ENCODE peak calls at places on chromosomes 4 and X, in four cellular contexts. H, S, Z and G are unnamed samples.

GRCh38 chr4:72208421-72209075 is 176.7 kb downstream of the NPFFR2 start:
- DNase-seq in H (no peak), S (no peak), Z (no peak), G (no peak)

GRCh38 chr4:183326853-183327252 is 4.6 kb upstream of the CLDN24 start:
- DNase-seq in H (no peak), S (no peak), Z (no peak), G (no peak)

GRCh38 chr4:140168474-140168873 is 14.5 kb upstream of the MAML3 start:
- DNase-seq in H (no peak), S (no peak), Z (no peak), G (no peak)

GRCh38 chr4:48986654-48987164 is 634 bp downstream of the CWH43 start:
- DNase-seq in H (no peak), S (no peak), Z (no peak), G (no peak)

GRCh38 chrX:121308276-121308805 is 260.9 kb downstream of the GLUD2 start:
- DNase-seq in H (no peak), S (no peak), Z (peak; percentile 13), G (peak; percentile 1)

GRCh38 chrX:51459125-51459524 is 37.3 kb downstream of the NUDT11 start:
- DNase-seq in H (no peak), S (no peak), Z (peak; percentile 18), G (no peak)

GRCh38 chr4:119627267-119628190 is 1.1 kb downstream of the PDE5A start:
- DNase-seq in H (peak; percentile 93), S (peak; percentile 24), Z (peak; percentile 72), G (peak; percentile 41)

GRCh38 chr4:7816771-7817170 is 122.9 kb downstream of the AFAP1 start:
- DNase-seq in H (no peak), S (no peak), Z (no peak), G (no peak)

GRCh38 chr4:65482410-65482809 is 187.9 kb downstream of the EPHA5 start:
- DNase-seq in H (no peak), S (no peak), Z (no peak), G (no peak)

GRCh38 chr4:142402925-142403324 is 443.2 kb downstream of the INPP4B start:
- DNase-seq in H (no peak), S (no peak), Z (no peak), G (no peak)

GRCh38 chr4:91116861-91117260 is 989.7 kb downstream of the CCSER1 start:
- DNase-seq in H (no peak), S (no peak), Z (no peak), G (no peak)

GRCh38 chr4:126137782-126138170 is 823.0 kb downstream of the FAT4 start:
- DNase-seq in H (no peak), S (no peak), Z (no peak), G (no peak)

GRCh38 chr4:71050809-71051208 is 57.4 kb downstream of the DCK start:
- DNase-seq in H (no peak), S (no peak), Z (no peak), G (no peak)

GRCh38 chrX:9729161-9729885 is 36.3 kb downstream of the GPR143 start:
- DNase-seq in H (no peak), S (no peak), Z (no peak), G (no peak)

GRCh38 chrX:50579955-50580354 is 109.3 kb upstream of the DGKK start:
- DNase-seq in H (no peak), S (no peak), Z (peak; percentile 63), G (peak; percentile 22)

GRCh38 chrX:150730719-150731118 is 37.5 kb downstream of the MTMR1 start:
- DNase-seq in H (no peak), S (no peak), Z (no peak), G (no peak)

GRCh38 chrX:32116047-32116446 is 1044.2 kb upstream of the FTHL17 start:
- DNase-seq in H (no peak), S (no peak), Z (no peak), G (no peak)

GRCh38 chr4:113901994-113902787 is 77.3 kb downstream of the ARSJ start:
- DNase-seq in H (peak; percentile 73), S (peak; percentile 35), Z (peak; percentile 92), G (no peak)

GRCh38 chr4:47406408-47406807 is 57.1 kb downstream of the COMMD8 start:
- DNase-seq in H (no peak), S (no peak), Z (no peak), G (no peak)

GRCh38 chr4:72218953-72219352 is 187.2 kb downstream of the NPFFR2 start:
- DNase-seq in H (no peak), S (no peak), Z (no peak), G (no peak)

GRCh38 chr4:182929296-182929695 is 12.1 kb upstream of the DCTD start:
- DNase-seq in H (no peak), S (no peak), Z (no peak), G (no peak)

GRCh38 chr4:2071912-2072867 is 13.1 kb downstream of the NAT8L start:
- DNase-seq in H (peak; percentile 71), S (no peak), Z (peak; percentile 78), G (no peak)

GRCh38 chr4:32249040-32249439 is 1528.9 kb downstream of the PCDH7 start:
- DNase-seq in H (no peak), S (no peak), Z (no peak), G (no peak)

GRCh38 chr4:159606835-159607234 is 504.0 kb downstream of the RAPGEF2 start:
- DNase-seq in H (no peak), S (no peak), Z (no peak), G (no peak)

DNA sequence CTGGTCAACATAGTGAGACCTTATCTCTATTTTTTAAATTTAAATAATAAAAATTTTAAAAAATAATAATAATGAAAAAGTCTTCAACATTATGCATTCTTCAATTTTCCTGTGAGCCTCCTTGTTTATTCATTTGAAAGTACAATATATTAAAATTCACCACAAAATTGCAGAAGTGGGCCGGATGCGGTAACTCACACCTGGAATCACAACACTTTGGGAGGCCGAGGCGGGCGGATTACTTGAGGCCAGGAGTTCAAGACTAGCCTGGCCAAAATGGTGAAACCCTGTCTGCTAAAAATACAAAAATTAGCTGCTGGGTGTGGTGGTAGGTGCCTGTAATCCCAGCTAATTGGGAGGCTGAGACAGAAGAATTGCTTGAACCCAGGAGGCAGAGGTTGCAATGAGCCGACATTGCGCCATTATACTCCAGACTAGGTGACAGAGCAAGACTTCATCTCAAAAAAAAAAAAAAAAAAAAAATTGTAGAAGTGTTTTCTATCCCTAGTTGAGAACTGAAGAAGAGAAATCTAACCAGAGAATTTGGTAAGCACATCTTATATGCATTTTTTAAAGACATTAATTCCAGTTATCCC is 56.9 kb downstream of the RBM47 start:
- DNase-seq in H (no peak), S (no peak), Z (no peak), G (no peak)
- H3K4me1 ChIP-seq in H (peaks cover 14% of the 10 kb centered on the region), S (no peaks in the 10 kb centered on the region), Z (peaks cover 32% of the 10 kb centered on the region), G (peaks cover 5% of the 10 kb centered on the region)

DNA sequence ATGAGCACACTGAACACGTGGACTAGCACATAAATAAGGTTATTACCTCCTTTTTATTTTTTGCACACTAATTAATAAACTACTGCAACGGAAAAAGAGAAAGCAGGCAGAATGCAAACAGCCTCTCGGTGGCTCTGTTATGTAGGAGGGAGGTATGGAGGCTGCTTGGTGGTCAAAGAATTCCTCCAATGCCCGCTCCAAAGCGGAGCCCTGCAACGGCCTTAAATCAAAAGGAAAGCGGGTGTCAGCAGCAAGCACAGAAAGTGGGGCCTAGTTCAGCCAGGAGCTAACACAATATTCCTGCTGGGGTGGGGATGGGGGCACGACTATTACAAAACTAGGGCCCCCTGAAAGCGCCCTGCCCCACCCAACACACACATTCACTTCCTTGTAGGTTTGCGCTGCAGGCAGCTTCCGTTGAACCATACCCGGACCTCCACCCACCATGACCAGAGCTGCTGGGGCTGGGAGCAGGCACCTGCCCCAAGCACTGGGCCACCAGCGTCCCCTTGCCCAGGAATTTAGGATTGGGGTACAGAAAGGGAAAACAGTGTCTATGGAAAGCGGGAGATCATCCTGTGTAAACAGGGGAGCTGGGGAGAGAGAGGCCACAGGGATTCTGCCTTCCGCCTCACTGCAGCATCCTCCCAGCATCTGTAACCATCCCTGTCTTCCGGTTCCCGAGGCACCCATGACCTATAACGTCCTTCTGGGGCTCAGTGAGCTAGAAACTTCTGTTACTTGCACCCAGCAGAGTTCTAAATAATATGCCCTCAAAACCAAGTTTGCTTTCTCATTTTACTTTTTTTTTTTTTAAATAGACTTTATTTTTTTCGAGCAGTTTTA is 57.1 kb upstream of the DDX3X start:
- DNase-seq in H (no peak), S (no peak), Z (no peak), G (no peak)
- H3K4me3 ChIP-seq in H (peak overlapping the region; percentile 27), S (peak overlapping the region; percentile 57), Z (no peak overlapping the region), G (no peak overlapping the region)

DNA sequence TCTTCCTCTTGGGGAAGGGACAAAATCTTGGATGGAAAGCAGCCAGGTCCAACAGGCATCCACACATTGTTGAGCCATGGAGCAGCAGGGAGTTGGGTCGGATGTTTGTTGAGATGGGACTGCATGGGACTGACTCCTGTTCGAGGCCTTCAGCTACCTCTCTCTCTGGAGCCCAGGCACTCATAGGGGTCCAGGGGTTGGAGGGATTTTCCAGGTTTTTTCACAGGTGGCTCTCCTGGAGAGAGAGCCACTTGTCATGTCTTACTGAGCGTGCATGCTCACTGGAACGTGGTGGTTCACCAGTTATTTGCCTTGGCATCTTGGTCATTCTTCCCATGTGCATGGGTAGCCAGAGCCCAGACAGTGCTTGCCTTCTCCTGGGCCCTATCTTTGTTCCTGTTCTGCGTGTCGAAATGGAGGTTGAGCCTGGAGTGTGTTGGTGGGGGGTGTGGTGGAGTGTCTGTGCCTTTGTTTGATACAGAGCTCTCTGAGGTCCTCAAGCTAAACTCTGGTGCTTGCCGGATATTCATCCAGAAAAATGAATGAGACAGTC is 60.6 kb downstream of the NBDY start:
- DNase-seq in H (no peak), S (no peak), Z (no peak), G (no peak)
- H3K4me1 ChIP-seq in H (no peaks in the 10 kb centered on the region), S (no peaks in the 10 kb centered on the region), Z (no peaks in the 10 kb centered on the region), G (no peaks in the 10 kb centered on the region)

GRCh38 chr4:38781854-38782261 is 932 bp downstream of the TLR10 start:
- DNase-seq in H (no peak), S (no peak), Z (no peak), G (no peak)

GRCh38 chr4:38784141-38784540 is 1.4 kb upstream of the TLR10 start:
- DNase-seq in H (no peak), S (no peak), Z (no peak), G (no peak)

GRCh38 chr4:38783109-38783460 is 295 bp upstream of the TLR10 start:
- DNase-seq in H (no peak), S (no peak), Z (no peak), G (no peak)

GRCh38 chr4:38785041-38785790 is 2.4 kb upstream of the TLR10 start:
- DNase-seq in H (no peak), S (no peak), Z (no peak), G (no peak)

GRCh38 chr4:38782452-38783108 is at the start of gene TLR10:
- DNase-seq in H (no peak), S (no peak), Z (peak; percentile 63), G (peak; percentile 33)
- H3K4me3 ChIP-seq in H (no peak within 1 kb of the TSS), S (no peak within 1 kb of the TSS), Z (no peak within 1 kb of the TSS), G (no peak within 1 kb of the TSS)